ENCODE peak calls at places on chromosomes 16 and 17, in six cellular contexts. One of them, this sample, is unnamed.

GRCh38 chr16:21104124-21104860 is 46.4 kb downstream of the DNAH3 start:
- DNase-seq in epithelial cell of esophagus: no peak
- DNase-seq in A549: no peak
- DNase-seq in H1: no peak
- DNase-seq in fibroblast of mammary gland: peak
- DNase-seq in endodermal cell: no peak
- DNase-seq in this sample: no peak

GRCh38 chr16:87464691-87465300 is 28.0 kb downstream of the ZCCHC14 start:
- DNase-seq in epithelial cell of esophagus: peak
- DNase-seq in A549: no peak
- DNase-seq in H1: no peak
- DNase-seq in fibroblast of mammary gland: peak
- DNase-seq in endodermal cell: no peak
- DNase-seq in this sample: peak

GRCh38 chr16:82767808-82768207 is 141.0 kb downstream of the CDH13 start:
- DNase-seq in epithelial cell of esophagus: no peak
- DNase-seq in A549: no peak
- DNase-seq in H1: no peak
- DNase-seq in fibroblast of mammary gland: no peak
- DNase-seq in endodermal cell: no peak
- DNase-seq in this sample: no peak

GRCh38 chr16:57640612-57641011 is 12.2 kb downstream of the ADGRG1 start:
- DNase-seq in epithelial cell of esophagus: no peak
- DNase-seq in A549: no peak
- DNase-seq in H1: no peak
- DNase-seq in fibroblast of mammary gland: no peak
- DNase-seq in endodermal cell: no peak
- DNase-seq in this sample: no peak

GRCh38 chr16:12675852-12676251 is 127.8 kb downstream of the CPPED1 start:
- DNase-seq in epithelial cell of esophagus: no peak
- DNase-seq in A549: peak
- DNase-seq in H1: no peak
- DNase-seq in fibroblast of mammary gland: peak
- DNase-seq in endodermal cell: no peak
- DNase-seq in this sample: no peak

GRCh38 chr17:30323895-30324319 is 9.9 kb downstream of the TMIGD1 start:
- DNase-seq in epithelial cell of esophagus: peak
- DNase-seq in A549: no peak
- DNase-seq in H1: no peak
- DNase-seq in fibroblast of mammary gland: peak
- DNase-seq in endodermal cell: no peak
- DNase-seq in this sample: peak

GRCh38 chr17:18974407-18975149 is 22.6 kb downstream of the SLC5A10 start:
- DNase-seq in epithelial cell of esophagus: peak
- DNase-seq in A549: no peak
- DNase-seq in H1: no peak
- DNase-seq in fibroblast of mammary gland: peak
- DNase-seq in endodermal cell: no peak
- DNase-seq in this sample: no peak

GRCh38 chr17:50265690-50266306 is 8.5 kb upstream of the TMEM92 start:
- DNase-seq in epithelial cell of esophagus: no peak
- DNase-seq in A549: no peak
- DNase-seq in H1: no peak
- DNase-seq in fibroblast of mammary gland: peak
- DNase-seq in endodermal cell: peak
- DNase-seq in this sample: no peak

GRCh38 chr16:80084614-80085013 is 456.2 kb upstream of the DYNLRB2 start:
- DNase-seq in epithelial cell of esophagus: peak
- DNase-seq in A549: peak
- DNase-seq in H1: peak
- DNase-seq in fibroblast of mammary gland: peak
- DNase-seq in endodermal cell: peak
- DNase-seq in this sample: peak

GRCh38 chr17:43169561-43170139 is 1.4 kb upstream of the NBR1 start:
- DNase-seq in epithelial cell of esophagus: peak
- DNase-seq in A549: peak
- DNase-seq in H1: no peak
- DNase-seq in fibroblast of mammary gland: peak
- DNase-seq in endodermal cell: peak
- DNase-seq in this sample: no peak

GRCh38 chr16:85650864-85651811 is 37.6 kb downstream of the GINS2 start:
- DNase-seq in epithelial cell of esophagus: no peak
- DNase-seq in A549: no peak
- DNase-seq in H1: no peak
- DNase-seq in fibroblast of mammary gland: no peak
- DNase-seq in endodermal cell: no peak
- DNase-seq in this sample: no peak

GRCh38 chr16:30600215-30600614 is 10.0 kb downstream of the ZNF689 start:
- DNase-seq in epithelial cell of esophagus: peak
- DNase-seq in A549: no peak
- DNase-seq in H1: no peak
- DNase-seq in fibroblast of mammary gland: no peak
- DNase-seq in endodermal cell: no peak
- DNase-seq in this sample: no peak

GRCh38 chr17:37541880-37542675 is 52.4 kb downstream of the DUSP14 start:
- DNase-seq in epithelial cell of esophagus: peak
- DNase-seq in A549: no peak
- DNase-seq in H1: no peak
- DNase-seq in fibroblast of mammary gland: peak
- DNase-seq in endodermal cell: no peak
- DNase-seq in this sample: no peak

GRCh38 chr17:7935859-7936258 is 3.9 kb downstream of the CNTROB start:
- DNase-seq in epithelial cell of esophagus: no peak
- DNase-seq in A549: no peak
- DNase-seq in H1: no peak
- DNase-seq in fibroblast of mammary gland: no peak
- DNase-seq in endodermal cell: no peak
- DNase-seq in this sample: no peak
- H3K4me3 ChIP-seq in epithelial cell of esophagus: no peak
- H3K4me3 ChIP-seq in A549: no peak
- H3K4me3 ChIP-seq in H1: no peak
- H3K4me3 ChIP-seq in fibroblast of mammary gland: no peak
- H3K4me3 ChIP-seq in endodermal cell: no peak
- H3K4me3 ChIP-seq in this sample: no peak

GRCh38 chr17:40015998-40016691 is 905 bp downstream of the CSF3 start:
- DNase-seq in epithelial cell of esophagus: no peak
- DNase-seq in A549: no peak
- DNase-seq in H1: no peak
- DNase-seq in fibroblast of mammary gland: no peak
- DNase-seq in endodermal cell: peak
- DNase-seq in this sample: no peak
- H3K4me3 ChIP-seq in epithelial cell of esophagus: no peak
- H3K4me3 ChIP-seq in A549: no peak
- H3K4me3 ChIP-seq in H1: no peak
- H3K4me3 ChIP-seq in fibroblast of mammary gland: peak
- H3K4me3 ChIP-seq in endodermal cell: no peak
- H3K4me3 ChIP-seq in this sample: no peak

GRCh38 chr16:64305663-64306062 is 816.2 kb downstream of the CDH11 start:
- DNase-seq in epithelial cell of esophagus: no peak
- DNase-seq in A549: no peak
- DNase-seq in H1: no peak
- DNase-seq in fibroblast of mammary gland: no peak
- DNase-seq in endodermal cell: no peak
- DNase-seq in this sample: no peak

GRCh38 chr16:64308721-64309120 is 813.1 kb downstream of the CDH11 start:
- DNase-seq in epithelial cell of esophagus: no peak
- DNase-seq in A549: no peak
- DNase-seq in H1: no peak
- DNase-seq in fibroblast of mammary gland: no peak
- DNase-seq in endodermal cell: no peak
- DNase-seq in this sample: no peak

GRCh38 chr16:64307431-64307830 is 814.4 kb downstream of the CDH11 start:
- DNase-seq in epithelial cell of esophagus: no peak
- DNase-seq in A549: no peak
- DNase-seq in H1: no peak
- DNase-seq in fibroblast of mammary gland: no peak
- DNase-seq in endodermal cell: no peak
- DNase-seq in this sample: no peak

GRCh38 chr16:64309398-64310110 is 812.3 kb downstream of the CDH11 start:
- DNase-seq in epithelial cell of esophagus: no peak
- DNase-seq in A549: no peak
- DNase-seq in H1: no peak
- DNase-seq in fibroblast of mammary gland: no peak
- DNase-seq in endodermal cell: no peak
- DNase-seq in this sample: no peak

DNA sequence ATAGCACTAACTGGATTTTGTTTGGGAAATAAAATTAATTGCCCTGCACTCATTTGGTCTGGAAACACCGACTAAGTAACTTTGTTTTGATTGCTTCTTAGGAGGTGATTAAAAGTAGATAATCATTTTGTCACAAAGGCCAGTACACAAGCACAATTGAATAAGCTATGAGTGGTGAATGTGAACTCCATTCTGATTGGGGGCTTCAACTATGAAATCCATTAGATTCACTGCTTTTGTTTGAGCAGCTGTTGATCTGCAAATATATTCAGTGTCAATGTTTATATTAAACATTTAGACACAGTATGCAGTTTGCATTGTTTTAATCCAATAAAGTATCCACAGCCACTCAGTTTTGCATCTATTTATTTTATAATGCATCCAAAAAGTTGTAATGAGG is 817.5 kb downstream of the CDH11 start:
- DNase-seq in epithelial cell of esophagus: no peak
- DNase-seq in A549: no peak
- DNase-seq in H1: no peak
- DNase-seq in fibroblast of mammary gland: no peak
- DNase-seq in endodermal cell: no peak
- DNase-seq in this sample: no peak
- H3K4me3 ChIP-seq in epithelial cell of esophagus: no peak
- H3K4me3 ChIP-seq in A549: no peak
- H3K4me3 ChIP-seq in H1: no peak
- H3K4me3 ChIP-seq in fibroblast of mammary gland: no peak
- H3K4me3 ChIP-seq in endodermal cell: no peak
- H3K4me3 ChIP-seq in this sample: no peak

GRCh38 chr16:53745753-53746258 is 41.9 kb downstream of the FTO start:
- DNase-seq in epithelial cell of esophagus: peak
- DNase-seq in A549: no peak
- DNase-seq in H1: no peak
- DNase-seq in fibroblast of mammary gland: peak
- DNase-seq in endodermal cell: no peak
- DNase-seq in this sample: no peak
- H3K4me3 ChIP-seq in epithelial cell of esophagus: peak
- H3K4me3 ChIP-seq in A549: no peak
- H3K4me3 ChIP-seq in H1: no peak
- H3K4me3 ChIP-seq in fibroblast of mammary gland: no peak
- H3K4me3 ChIP-seq in endodermal cell: no peak
- H3K4me3 ChIP-seq in this sample: no peak

DNA sequence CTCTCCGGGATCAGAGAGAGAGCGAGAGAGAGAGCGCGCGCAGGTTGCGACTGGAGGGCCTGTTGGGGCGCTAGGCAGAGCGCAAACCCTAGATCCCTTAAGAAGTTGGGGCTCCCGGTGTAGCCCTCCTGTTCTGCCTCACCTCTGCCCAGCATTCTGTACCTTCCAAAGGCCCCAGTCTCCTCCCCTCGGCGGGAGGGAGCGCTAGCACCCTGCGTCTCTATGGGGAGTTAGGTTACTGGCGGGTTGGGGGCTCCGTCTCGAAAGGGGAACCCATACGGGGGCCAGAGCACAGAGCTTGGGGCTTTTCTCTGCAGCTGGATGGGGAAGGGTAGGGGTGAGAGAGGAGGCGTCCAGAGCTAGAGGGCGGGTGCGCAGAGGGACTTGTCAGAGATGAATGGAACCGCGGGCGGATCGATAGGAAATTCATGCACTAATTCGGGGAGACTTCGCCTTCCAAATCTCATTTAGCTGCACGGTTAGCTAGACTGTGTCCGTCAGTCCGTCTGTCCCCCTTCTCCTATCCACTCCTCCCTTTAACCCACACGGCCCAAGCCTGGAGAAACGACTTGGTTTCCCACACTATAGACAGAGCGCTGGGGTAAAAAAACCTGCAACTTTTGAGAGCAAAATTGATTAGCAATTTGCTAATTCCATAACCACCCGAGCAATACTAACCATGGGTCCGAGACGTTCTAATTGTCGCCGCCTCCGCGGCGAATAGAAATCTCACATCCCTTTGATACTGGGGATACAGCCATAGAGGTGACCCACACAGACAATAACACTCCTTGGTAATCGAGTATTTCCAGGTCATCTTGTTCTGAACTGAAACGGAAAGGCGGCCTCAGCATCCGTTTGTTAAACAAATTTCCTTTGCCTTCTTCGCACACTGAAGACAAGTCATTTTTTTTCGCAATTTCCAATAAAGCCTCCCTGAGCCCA is 738 bp upstream of the HOXB4 start:
- DNase-seq in epithelial cell of esophagus: no peak
- DNase-seq in A549: no peak
- DNase-seq in H1: no peak
- DNase-seq in fibroblast of mammary gland: no peak
- DNase-seq in endodermal cell: peak
- DNase-seq in this sample: no peak
- H3K4me3 ChIP-seq in epithelial cell of esophagus: peak
- H3K4me3 ChIP-seq in A549: no peak
- H3K4me3 ChIP-seq in H1: peak
- H3K4me3 ChIP-seq in fibroblast of mammary gland: peak
- H3K4me3 ChIP-seq in endodermal cell: peak
- H3K4me3 ChIP-seq in this sample: peak